ENCODE peak calls at places on chromosome 4, in four cellular contexts. I is NCI-H1105 treated with DMSO at 0.1 percent for 48 hours, V is heart left ventricle, G is ACHN. K is an unnamed sample.

GRCh38 chr4:41072021-41072777 is 142.1 kb downstream of the APBB2 start:
- DNase-seq in I (no peak), V (no peak), G (no peak), K (no peak)

GRCh38 chr4:145839151-145839550 is 99.5 kb downstream of the ZNF827 start:
- DNase-seq in I (no peak), V (no peak), G (no peak), K (no peak)

GRCh38 chr4:102578819-102579218 is 77.7 kb downstream of the NFKB1 start:
- DNase-seq in I (no peak), V (no peak), G (no peak), K (no peak)

GRCh38 chr4:141003193-141003592 is 130.1 kb downstream of the RNF150 start:
- DNase-seq in I (no peak), V (no peak), G (no peak), K (no peak)

GRCh38 chr4:110135523-110135922 is 62.9 kb downstream of the ELOVL6 start:
- DNase-seq in I (no peak), V (no peak), G (no peak), K (no peak)

GRCh38 chr4:30828290-30828926 is 108.2 kb downstream of the PCDH7 start:
- DNase-seq in I (no peak), V (no peak), G (no peak), K (no peak)

GRCh38 chr4:84718699-84719098 is 135.8 kb downstream of the CDS1 start:
- DNase-seq in I (no peak), V (no peak), G (no peak), K (no peak)

GRCh38 chr4:184536881-184537248 is 62.5 kb upstream of the IRF2 start:
- DNase-seq in I (no peak), V (no peak), G (no peak), K (no peak)

GRCh38 chr4:15848191-15848842 is 70.2 kb downstream of the CD38 start:
- DNase-seq in I (no peak), V (no peak), G (no peak), K (no peak)

GRCh38 chr4:139576219-139576618 is 20.2 kb upstream of the SETD7 start:
- DNase-seq in I (no peak), V (no peak), G (peak; percentile 14), K (no peak)

GRCh38 chr4:3067473-3068001 is 6.8 kb downstream of the HTT-AS start:
- DNase-seq in I (no peak), V (no peak), G (no peak), K (no peak)

GRCh38 chr4:87310691-87311335 is 11.9 kb downstream of the HSD17B13 start:
- DNase-seq in I (no peak), V (no peak), G (no peak), K (no peak)

GRCh38 chr4:183098080-183098722 is 856 bp upstream of the WWC2 start:
- DNase-seq in I (no peak), V (peak; percentile 72), G (peak; percentile 54), K (no peak)

GRCh38 chr4:115841873-115842272 is 728.5 kb upstream of the NDST4 start:
- DNase-seq in I (no peak), V (no peak), G (no peak), K (no peak)

GRCh38 chr4:170414961-170415360 is 325.2 kb upstream of the AADAT start:
- DNase-seq in I (no peak), V (no peak), G (no peak), K (no peak)

GRCh38 chr4:21888195-21888976 is 60.2 kb downstream of the KCNIP4 start:
- DNase-seq in I (no peak), V (no peak), G (peak; percentile 75), K (no peak)